ENCODE peak calls at places on chromosomes 5 and 9, in nine cellular contexts. S is spleen; X is CD8-positive, alpha-beta T cell; K is ovary; V is body of pancreas; I is gastrocnemius medialis; B is mesendoderm; D is bronchial epithelial cell; E is upper lobe of right lung. Z is an unnamed sample.

GRCh38 chr5:158676642-158677489 is 422.9 kb downstream of the EBF1 start:
- DNase-seq in D (no peak), E (no peak), K (no peak), X (no peak), B (peak; percentile 71), S (peak; percentile 73), I (no peak), V (peak; percentile 8), Z (no peak)

GRCh38 chr9:8733096-8733954 is 933.7 kb upstream of the DMAC1 start:
- DNase-seq in X (no peak), S (peak; percentile 67), E (no peak), V (peak; percentile 9), K (peak; percentile 52), B (peak; percentile 62), I (no peak), D (no peak), Z (peak; percentile 98)

GRCh38 chr9:94948567-94949235 is 222.2 kb downstream of the AOPEP start:
- DNase-seq in V (no peak), X (no peak), K (no peak), D (peak; percentile 73), E (no peak), I (no peak), B (no peak), S (no peak), Z (no peak)

GRCh38 chr9:14313378-14313940 is 482 bp downstream of the NFIB start:
- DNase-seq in K (no peak), D (peak; percentile 14), X (no peak), S (no peak), B (peak; percentile 83), I (peak; percentile 72), V (peak; percentile 48), E (peak; percentile 71), Z (no peak)

GRCh38 chr5:141245250-141245717 is at the start of gene PCDHB15:
- DNase-seq in I (no peak), X (no peak), D (no peak), K (peak; percentile 63), V (peak; percentile 50), B (peak; percentile 82), S (no peak), E (no peak), Z (peak; percentile 51)

GRCh38 chr5:130939059-130939458 is 226.0 kb downstream of the HINT1 start:
- DNase-seq in E (no peak), X (no peak), D (no peak), B (no peak), V (no peak), K (no peak), S (no peak), I (no peak), Z (no peak)

GRCh38 chr5:179436321-179437122 is 91.3 kb upstream of the ADAMTS2 start:
- DNase-seq in D (no peak), X (no peak), I (no peak), S (peak; percentile 59), K (no peak), E (peak; percentile 47), V (no peak), B (no peak), Z (no peak)

GRCh38 chr9:35690447-35691324 is 961 bp upstream of the TPM2 start:
- DNase-seq in E (peak; percentile 83), X (peak; percentile 30), S (peak; percentile 86), V (peak; percentile 68), D (no peak), B (peak; percentile 85), I (peak; percentile 75), K (peak; percentile 85), Z (peak; percentile 71)

GRCh38 chr9:117526674-117527073 is 111.8 kb upstream of the ASTN2 start:
- DNase-seq in D (no peak), S (no peak), K (no peak), I (no peak), E (no peak), B (no peak), V (no peak), X (no peak), Z (no peak)

GRCh38 chr9:81791076-81791475 is 101.7 kb upstream of the TLE1 start:
- DNase-seq in K (no peak), S (no peak), I (no peak), E (no peak), B (peak; percentile 26), V (no peak), X (no peak), D (no peak), Z (no peak)

GRCh38 chr9:70111042-70111602 is 67.5 kb downstream of the MAMDC2 start:
- DNase-seq in X (peak; percentile 59), S (peak; percentile 85), B (peak; percentile 85), D (peak; percentile 69), I (peak; percentile 68), K (peak; percentile 87), E (peak; percentile 89), V (peak; percentile 92), Z (peak; percentile 58)

GRCh38 chr5:101929628-101930027 is 366.5 kb downstream of the SLCO4C1 start:
- DNase-seq in I (no peak), E (no peak), K (no peak), V (no peak), D (no peak), S (no peak), B (no peak), X (no peak), Z (no peak)

GRCh38 chr9:23551929-23552707 is 273.9 kb downstream of the ELAVL2 start:
- DNase-seq in V (no peak), X (no peak), I (no peak), B (no peak), D (no peak), E (no peak), S (no peak), K (no peak), Z (no peak)

GRCh38 chr5:43873791-43874190 is 270.8 kb downstream of the NNT start:
- DNase-seq in D (no peak), B (no peak), V (no peak), K (no peak), I (no peak), E (no peak), X (no peak), S (no peak), Z (no peak)

GRCh38 chr9:35568196-35568595 is 36.9 kb upstream of the TESK1 start:
- DNase-seq in K (no peak), I (peak; percentile 70), V (no peak), S (no peak), E (no peak), X (no peak), B (no peak), D (no peak), Z (no peak)

GRCh38 chr5:3019045-3019444 is 267.6 kb upstream of the IRX2 start:
- DNase-seq in K (no peak), D (no peak), I (no peak), V (no peak), B (no peak), E (no peak), X (no peak), S (no peak), Z (no peak)

GRCh38 chr5:9951861-9952260 is 297.8 kb downstream of the ATPSCKMT start:
- DNase-seq in X (no peak), V (no peak), K (no peak), E (no peak), S (no peak), B (peak; percentile 64), I (no peak), D (no peak), Z (no peak)

GRCh38 chr5:69115526-69115925 is 21.7 kb downstream of the SLC30A5 start:
- DNase-seq in D (no peak), V (no peak), X (no peak), B (no peak), K (no peak), I (no peak), E (no peak), S (no peak), Z (no peak)
- H3K36me3 ChIP-seq in D (no peaks in the 10 kb centered on the region), V (peaks cover 12% of the 10 kb centered on the region), X (peaks cover 15% of the 10 kb centered on the region), B (no peaks in the 10 kb centered on the region), K (no peaks in the 10 kb centered on the region), I (peaks cover 67% of the 10 kb centered on the region), E (peaks cover 96% of the 10 kb centered on the region), S (peaks cover 70% of the 10 kb centered on the region), Z (peaks cover 69% of the 10 kb centered on the region)

GRCh38 chr9:134215395-134215708 is 51.0 kb upstream of the RNU6ATAC start:
- DNase-seq in E (peak; percentile 47), B (no peak), V (no peak), I (no peak), S (no peak), K (no peak), X (no peak), D (no peak), Z (no peak)

GRCh38 chr9:134212809-134213507 is 48.6 kb upstream of the RNU6ATAC start:
- DNase-seq in D (no peak), X (no peak), I (no peak), K (no peak), E (peak; percentile 30), S (peak; percentile 20), B (peak; percentile 23), V (no peak), Z (no peak)

GRCh38 chr9:134213508-134214394 is 49.4 kb upstream of the RNU6ATAC start:
- DNase-seq in V (no peak), B (no peak), S (peak; percentile 59), X (no peak), I (no peak), D (no peak), K (peak; percentile 27), E (peak; percentile 56), Z (no peak)

GRCh38 chr9:134214766-134215394 is 50.5 kb upstream of the RNU6ATAC start:
- DNase-seq in E (peak; percentile 62), I (no peak), S (peak; percentile 71), V (peak; percentile 26), B (no peak), K (peak; percentile 49), X (no peak), D (no peak), Z (no peak)

GRCh38 chr9:134214395-134214765 is 50.0 kb upstream of the RNU6ATAC start:
- DNase-seq in S (no peak), E (peak; percentile 54), K (peak; percentile 45), I (no peak), B (no peak), D (no peak), X (no peak), V (no peak), Z (no peak)
- H3K36me3 ChIP-seq in S (no peaks in the 10 kb centered on the region), E (no peaks in the 10 kb centered on the region), K (no peaks in the 10 kb centered on the region), I (no peaks in the 10 kb centered on the region), B (no peaks in the 10 kb centered on the region), D (no peaks in the 10 kb centered on the region), X (no peaks in the 10 kb centered on the region), V (no peaks in the 10 kb centered on the region), Z (no peaks in the 10 kb centered on the region)

GRCh38 chr9:134834957-134835419 is 45.6 kb upstream of the FCN2 start:
- DNase-seq in V (no peak), S (no peak), K (no peak), I (no peak), D (no peak), X (no peak), B (no peak), E (no peak), Z (no peak)
- H3K36me3 ChIP-seq in V (no peaks in the 10 kb centered on the region), S (peaks cover 5% of the 10 kb centered on the region), K (no peaks in the 10 kb centered on the region), I (no peaks in the 10 kb centered on the region), D (peaks cover 1% of the 10 kb centered on the region), X (no peaks in the 10 kb centered on the region), B (peaks cover 9% of the 10 kb centered on the region), E (peaks cover 12% of the 10 kb centered on the region), Z (no peaks in the 10 kb centered on the region)

DNA sequence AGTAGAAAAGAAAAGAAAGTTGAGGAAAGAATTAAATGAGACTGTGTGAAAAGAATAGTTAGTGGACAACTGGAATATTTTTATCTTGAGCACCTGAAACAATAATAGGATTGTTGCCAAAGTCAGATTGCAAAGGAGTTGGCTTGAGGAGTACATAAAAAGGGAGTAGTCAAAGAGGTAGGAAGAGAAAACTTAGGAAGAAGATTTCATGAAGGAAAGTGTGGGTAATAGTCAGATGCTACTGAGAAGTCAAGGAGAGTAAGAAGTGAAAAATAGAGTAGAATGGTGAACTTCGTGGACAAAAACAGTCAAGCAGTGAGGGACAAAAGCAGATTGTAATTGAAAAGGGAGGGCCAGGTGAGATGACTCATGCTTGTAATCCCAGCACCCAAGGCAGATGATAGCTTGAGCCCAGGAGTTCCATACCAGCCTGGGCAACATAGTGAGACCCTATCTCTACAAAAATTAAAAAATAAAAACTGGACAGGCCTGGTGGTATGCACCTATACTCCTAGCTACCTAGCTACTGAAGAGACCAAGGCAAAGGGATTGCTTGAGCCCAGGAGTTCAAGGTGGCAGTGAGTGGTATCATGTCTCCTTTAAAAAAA is 178.9 kb downstream of the NIPBL start:
- DNase-seq in D (peak; percentile 11), B (no peak), E (no peak), S (no peak), I (no peak), X (no peak), V (no peak), K (no peak), Z (no peak)
- H3K36me3 ChIP-seq in D (peaks cover 8% of the 10 kb centered on the region), B (no peaks in the 10 kb centered on the region), E (peaks cover 99% of the 10 kb centered on the region), S (peaks cover 62% of the 10 kb centered on the region), I (peaks cover 68% of the 10 kb centered on the region), X (peaks cover 32% of the 10 kb centered on the region), V (no peaks in the 10 kb centered on the region), K (no peaks in the 10 kb centered on the region), Z (peaks cover 62% of the 10 kb centered on the region)

Z was measured in A673.